ENCODE peak calls at places on chromosomes 4 and X, in seven cellular contexts. O is HepG2, X is GM12878, C is SK-N-SH, Y is HCT116, K is H1, F is K562. A is an unnamed sample.

GRCh38 chr4:36917413-36917812 is 327.1 kb upstream of the NWD2 start:
- DNase-seq in O (no peak), X (no peak), C (no peak), Y (no peak), K (no peak), F (no peak), A (no peak)

GRCh38 chr4:72896515-72896914 is 173.0 kb downstream of the COX18 start:
- DNase-seq in O (peak), X (no peak), C (no peak), Y (no peak), K (no peak), F (no peak), A (no peak)

GRCh38 chr4:8209997-8210396 is 10.9 kb downstream of the SH3TC1 start:
- DNase-seq in O (no peak), X (no peak), C (no peak), Y (no peak), K (no peak), F (no peak), A (no peak)

GRCh38 chrX:112851806-112852205 is 11.2 kb upstream of the AMOT start:
- DNase-seq in O (no peak), X (peak), C (no peak), Y (no peak), K (no peak), F (no peak), A (no peak)

GRCh38 chr4:48333587-48333986 is 7.7 kb upstream of the SLAIN2 start:
- DNase-seq in O (no peak), X (no peak), C (no peak), Y (no peak), K (no peak), F (no peak), A (no peak)

GRCh38 chr4:10186228-10187214 is 69.9 kb upstream of the WDR1 start:
- DNase-seq in O (no peak), X (no peak), C (no peak), Y (no peak), K (no peak), F (peak), A (no peak)

GRCh38 chrX:23699636-23700194 is 32.4 kb downstream of the PRDX4 start:
- DNase-seq in O (no peak), X (no peak), C (no peak), Y (no peak), K (no peak), F (peak), A (no peak)

GRCh38 chr4:114509340-114509739 is 89.3 kb upstream of the UGT8 start:
- DNase-seq in O (peak), X (no peak), C (no peak), Y (no peak), K (no peak), F (no peak), A (no peak)

GRCh38 chrX:97907791-97908190 is 1024.1 kb downstream of the RPA4 start:
- DNase-seq in O (no peak), X (no peak), C (no peak), Y (no peak), K (no peak), F (no peak), A (no peak)

GRCh38 chrX:48835524-48836329 is at the start of gene PCSK1N:
- DNase-seq in O (peak), X (no peak), C (peak), Y (no peak), K (no peak), F (no peak), A (no peak)

GRCh38 chr4:48133668-48134444 is at the start of gene TXK:
- DNase-seq in O (no peak), X (no peak), C (no peak), Y (no peak), K (no peak), F (no peak), A (no peak)

GRCh38 chr4:28369504-28369903 is 1508.9 kb downstream of the STIM2 start:
- DNase-seq in O (no peak), X (no peak), C (no peak), Y (no peak), K (no peak), F (no peak), A (no peak)

GRCh38 chrX:65679071-65679540 is 11.7 kb downstream of the MSN start:
- DNase-seq in O (no peak), X (no peak), C (no peak), Y (no peak), K (no peak), F (no peak), A (peak)

GRCh38 chrX:19679787-19680186 is 164.5 kb upstream of the MAP3K15 start:
- DNase-seq in O (no peak), X (no peak), C (no peak), Y (no peak), K (no peak), F (no peak), A (no peak)

GRCh38 chr4:158850371-158850770 is 81.5 kb downstream of the FNIP2 start:
- DNase-seq in O (no peak), X (no peak), C (no peak), Y (no peak), K (no peak), F (no peak), A (no peak)

GRCh38 chr4:113718252-113718651 is 43.3 kb downstream of the CAMK2D start:
- DNase-seq in O (no peak), X (no peak), C (no peak), Y (no peak), K (no peak), F (no peak), A (no peak)

GRCh38 chr4:7970031-7970946 is 30.6 kb upstream of the AFAP1 start:
- DNase-seq in O (peak), X (no peak), C (peak), Y (no peak), K (no peak), F (no peak), A (no peak)

GRCh38 chr4:13816472-13816871 is 188.9 kb upstream of the BOD1L1 start:
- DNase-seq in O (no peak), X (no peak), C (no peak), Y (no peak), K (no peak), F (no peak), A (no peak)

GRCh38 chr4:37652747-37653527 is 33.2 kb downstream of the RELL1 start:
- DNase-seq in O (no peak), X (no peak), C (no peak), Y (no peak), K (no peak), F (no peak), A (no peak)

GRCh38 chrX:133054761-133055385 is 42.0 kb downstream of the USP26 start:
- DNase-seq in O (no peak), X (no peak), C (no peak), Y (no peak), K (no peak), F (no peak), A (no peak)

GRCh38 chr4:132275583-132276121 is 873.4 kb upstream of the PCDH10 start:
- DNase-seq in O (no peak), X (no peak), C (no peak), Y (no peak), K (no peak), F (no peak), A (no peak)

GRCh38 chrX:87516716-87517115 is 886 bp upstream of the KLHL4 start:
- DNase-seq in O (no peak), X (no peak), C (no peak), Y (no peak), K (no peak), F (no peak), A (no peak)

GRCh38 chr4:146245899-146246298 is 31.6 kb downstream of the REELD1 start:
- DNase-seq in O (no peak), X (no peak), C (no peak), Y (no peak), K (no peak), F (no peak), A (no peak)

GRCh38 chr4:42871685-42872271 is 20.7 kb upstream of the GRXCR1 start:
- DNase-seq in O (no peak), X (no peak), C (no peak), Y (no peak), K (no peak), F (no peak), A (no peak)

GRCh38 chrX:107596651-107597050 is 31.7 kb upstream of the PRPS1 start:
- DNase-seq in O (no peak), X (no peak), C (no peak), Y (no peak), K (no peak), F (no peak), A (no peak)

GRCh38 chr4:129929052-129929451 is 833.1 kb downstream of the C4orf33 start:
- DNase-seq in O (no peak), X (no peak), C (peak), Y (no peak), K (no peak), F (peak), A (no peak)

GRCh38 chr4:41531561-41532245 is 6.3 kb upstream of the LIMCH1 start:
- DNase-seq in O (no peak), X (no peak), C (no peak), Y (no peak), K (no peak), F (no peak), A (no peak)

GRCh38 chr4:89724716-89725115 is 112.2 kb downstream of the SNCA start:
- DNase-seq in O (no peak), X (no peak), C (no peak), Y (no peak), K (no peak), F (no peak), A (no peak)

GRCh38 chrX:87299563-87300160 is 217.9 kb upstream of the KLHL4 start:
- DNase-seq in O (peak), X (no peak), C (no peak), Y (no peak), K (no peak), F (peak), A (no peak)

GRCh38 chr4:170089743-170090666 is at the start of gene AADAT:
- DNase-seq in O (peak), X (no peak), C (peak), Y (peak), K (peak), F (peak), A (peak)

GRCh38 chr4:787561-787981 is 38.4 kb downstream of the CPLX1 start:
- DNase-seq in O (no peak), X (no peak), C (peak), Y (no peak), K (no peak), F (no peak), A (no peak)

GRCh38 chrX:34629572-34629971 is 27.5 kb downstream of the TMEM47 start:
- DNase-seq in O (no peak), X (no peak), C (no peak), Y (no peak), K (no peak), F (no peak), A (no peak)

GRCh38 chrX:13471269-13471668 is 98.1 kb upstream of the EGFL6 start:
- DNase-seq in O (no peak), X (no peak), C (no peak), Y (no peak), K (no peak), F (no peak), A (no peak)

GRCh38 chrX:68695206-68695845 is 47.9 kb downstream of the STARD8 start:
- DNase-seq in O (no peak), X (no peak), C (no peak), Y (no peak), K (no peak), F (no peak), A (no peak)

GRCh38 chr4:174707277-174707676 is 121.8 kb downstream of the GLRA3 start:
- DNase-seq in O (no peak), X (no peak), C (no peak), Y (no peak), K (no peak), F (peak), A (no peak)

GRCh38 chr4:182628000-182628399 is 289.2 kb downstream of the DCTD start:
- DNase-seq in O (no peak), X (no peak), C (no peak), Y (no peak), K (no peak), F (no peak), A (no peak)

GRCh38 chrX:87873347-87873941 is 355.8 kb downstream of the KLHL4 start:
- DNase-seq in O (peak), X (no peak), C (no peak), Y (no peak), K (no peak), F (no peak), A (no peak)

GRCh38 chr4:1264942-1265341 is 16.0 kb upstream of the CTBP1 start:
- DNase-seq in O (no peak), X (no peak), C (no peak), Y (no peak), K (no peak), F (no peak), A (no peak)

GRCh38 chr4:54484361-54484760 is 173.4 kb upstream of the KIT start:
- DNase-seq in O (no peak), X (no peak), C (no peak), Y (no peak), K (no peak), F (no peak), A (no peak)

DNA sequence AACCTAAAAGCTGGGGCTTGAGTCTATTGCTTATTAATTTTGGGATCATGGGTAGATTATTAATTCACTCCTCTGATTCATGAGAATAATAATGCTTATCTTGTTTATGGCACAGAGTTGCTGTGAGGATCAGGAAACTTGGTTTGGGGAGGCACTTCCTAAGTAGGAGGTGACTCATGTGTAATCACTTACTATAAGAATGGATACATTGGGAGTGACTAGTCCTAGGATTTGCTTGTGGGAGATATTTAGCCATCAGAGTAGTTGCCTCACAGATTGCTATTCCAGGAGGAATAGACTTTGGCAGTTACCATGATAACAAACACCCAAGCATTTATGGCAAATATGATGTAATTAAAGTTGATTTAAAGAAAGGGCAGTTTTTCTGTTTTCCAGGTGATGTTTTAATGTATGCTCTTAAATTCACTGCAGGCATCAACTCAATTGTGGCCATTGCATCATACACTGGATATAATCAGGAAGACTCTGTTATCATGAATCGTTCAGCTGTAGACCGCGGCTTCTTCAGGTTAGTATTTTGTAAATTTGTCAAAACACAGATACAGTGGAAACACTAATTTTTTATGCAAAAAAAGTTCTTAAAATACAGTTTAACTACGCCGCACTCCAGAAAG is 41.9 kb downstream of the POLR2B start:
- DNase-seq in O (no peak), X (no peak), C (no peak), Y (no peak), K (no peak), F (no peak), A (no peak)
- TF ChIP-seq POLR2AphosphoS5 in O (no peak), X (no peak), C (no peak), Y (no peak), K (no peak), F (no peak), A (no peak)

GRCh38 chrX:40108959-40109287 is 11.2 kb upstream of the BCOR start:
- DNase-seq in O (no peak), X (no peak), C (peak), Y (no peak), K (no peak), F (peak), A (no peak)
- H3K4me3 ChIP-seq in O (peak), X (peak), C (peak), Y (peak), K (peak), F (peak), A (peak)

DNA sequence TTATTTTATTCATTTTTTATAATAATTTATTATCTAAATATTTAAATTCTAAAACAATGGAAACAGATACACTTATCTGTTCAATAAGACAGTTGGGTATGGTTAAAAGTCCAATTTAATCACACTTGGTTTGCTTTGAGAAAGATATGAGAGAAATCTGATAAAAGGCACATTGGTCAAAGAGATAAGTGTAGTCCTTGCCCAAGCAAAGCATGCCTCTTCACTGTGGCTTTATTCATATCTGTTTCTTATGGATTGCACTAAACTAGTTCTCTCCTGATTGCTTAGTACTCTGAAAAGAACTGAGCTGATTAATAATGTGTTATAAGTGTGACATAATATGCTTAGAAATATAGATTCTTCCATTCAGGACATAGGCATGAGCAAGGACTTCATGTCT is 39.8 kb downstream of the CXCL1 start:
- DNase-seq in O (no peak), X (no peak), C (no peak), Y (no peak), K (no peak), F (no peak), A (no peak)
- TF ChIP-seq SIN3A in O (no peak), X (no peak), C (no peak), Y (no peak), K (no peak), F (no peak), A (no peak)

DNA sequence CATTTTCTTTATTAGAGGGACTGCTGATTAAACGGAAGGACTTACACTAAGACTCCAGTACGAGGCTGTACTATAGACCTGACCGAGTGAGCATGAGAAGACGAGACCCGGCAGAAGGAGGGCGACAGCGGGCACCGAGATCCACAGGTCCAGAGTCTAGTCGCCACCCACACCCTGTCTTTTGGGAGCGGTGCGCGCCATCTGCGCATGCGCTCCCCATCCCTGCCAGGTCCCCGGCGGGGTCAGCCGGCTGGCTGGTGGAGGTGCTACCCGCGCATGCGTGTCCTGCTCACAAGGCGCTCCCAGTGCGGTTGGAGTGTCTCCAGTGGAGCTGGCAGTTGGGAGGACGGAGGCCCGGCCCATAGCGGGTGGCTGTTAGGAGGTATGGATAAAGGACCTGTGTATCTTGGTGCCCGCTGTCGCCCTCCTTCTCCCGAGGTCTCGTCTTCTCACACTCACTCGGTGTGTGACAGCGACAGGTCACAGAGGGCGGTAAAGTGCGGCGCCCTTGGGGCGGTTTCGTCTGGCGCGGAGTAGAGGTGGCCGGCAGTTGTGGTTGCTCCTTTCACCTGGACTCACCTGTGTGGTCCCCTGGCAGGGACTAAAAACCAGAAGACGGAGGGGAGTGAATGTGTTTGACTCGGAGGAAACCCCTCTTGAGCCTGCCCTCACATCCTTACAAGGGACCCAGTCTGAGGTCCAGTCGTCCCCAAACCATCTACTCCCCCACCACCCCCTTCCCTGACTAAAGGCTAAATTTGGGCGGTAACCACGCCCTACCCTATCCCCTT is 7.6 kb upstream of the HSD17B10 start:
- DNase-seq in O (peak), X (peak), C (peak), Y (peak), K (no peak), F (no peak), A (no peak)
- TF ChIP-seq POLR2AphosphoS5 in O (no peak), X (no peak), C (peak), Y (peak), K (no peak), F (no peak), A (peak)

GRCh38 chrX:84907324-84907946 is 96.2 kb upstream of the APOOL start:
- DNase-seq in O (no peak), X (no peak), C (peak), Y (no peak), K (no peak), F (no peak), A (no peak)
- H3K4me3 ChIP-seq in O (no peak), X (no peak), C (no peak), Y (no peak), K (no peak), F (no peak), A (no peak)

GRCh38 chr4:44313702-44314101 is 134.9 kb downstream of the KCTD8 start:
- DNase-seq in O (no peak), X (no peak), C (no peak), Y (no peak), K (no peak), F (no peak), A (no peak)
- TF ChIP-seq SIN3A in O (no peak), X (no peak), C (no peak), Y (no peak), K (no peak), F (no peak), A (no peak)

GRCh38 chrX:153765138-153766079 is 1.4 kb downstream of the PLXNB3 start:
- DNase-seq in O (peak), X (no peak), C (peak), Y (no peak), K (no peak), F (peak), A (no peak)
- TF ChIP-seq POLR2AphosphoS5 in O (no peak), X (no peak), C (no peak), Y (no peak), K (no peak), F (peak), A (no peak)

A was measured in Panc1.